ENCODE peak calls at places on chromosome 14, in five cellular contexts. D, A, H, I and Q are unnamed samples.

GRCh38 chr14:59159169-59159568 is 29.3 kb upstream of the DAAM1 start:
- DNase-seq in A (no peak), I (no peak), H (no peak), D (no peak), Q (no peak)

GRCh38 chr14:29030970-29031369 is 264.4 kb downstream of the FOXG1 start:
- DNase-seq in I (no peak), A (no peak), D (no peak), H (no peak), Q (no peak)

GRCh38 chr14:99079061-99079727 is 192.8 kb downstream of the BCL11B start:
- DNase-seq in D (no peak), A (no peak), H (no peak), I (no peak), Q (no peak)

GRCh38 chr14:105430042-105430441 is 10.4 kb downstream of the MTA1 start:
- DNase-seq in I (no peak), H (no peak), A (no peak), D (no peak), Q (no peak)

GRCh38 chr14:20613094-20614037 is 22.2 kb upstream of the RNASE12 start:
- DNase-seq in H (peak), I (peak), D (peak), A (peak), Q (peak)

GRCh38 chr14:96243785-96244184 is 12.2 kb upstream of the BDKRB1 start:
- DNase-seq in A (no peak), D (no peak), H (no peak), I (no peak), Q (peak)

GRCh38 chr14:65879218-65880009 is 466.9 kb downstream of the FUT8 start:
- DNase-seq in H (no peak), I (no peak), A (no peak), D (peak), Q (no peak)

GRCh38 chr14:77004711-77005460 is 23.6 kb downstream of the IRF2BPL start:
- DNase-seq in A (no peak), H (no peak), I (no peak), D (peak), Q (no peak)

GRCh38 chr14:101584049-101584859 is 23.0 kb downstream of the DIO3 start:
- DNase-seq in D (no peak), I (peak), H (peak), A (no peak), Q (no peak)

GRCh38 chr14:21978184-21978998 is 304.8 kb upstream of the OR4E1 start:
- DNase-seq in I (peak), D (peak), H (no peak), A (no peak), Q (no peak)

GRCh38 chr14:72619881-72620280 is 274.0 kb downstream of the DPF3 start:
- DNase-seq in D (no peak), I (no peak), A (no peak), H (no peak), Q (no peak)

GRCh38 chr14:60756847-60757246 is 22.3 kb downstream of the MNAT1 start:
- DNase-seq in I (no peak), D (no peak), H (no peak), A (no peak), Q (no peak)

GRCh38 chr14:52268191-52269061 is 928 bp downstream of the PTGDR start:
- DNase-seq in H (no peak), D (peak), I (peak), A (no peak), Q (no peak)

GRCh38 chr14:74531467-74531866 is 37.9 kb downstream of the ISCA2 start:
- DNase-seq in I (no peak), H (no peak), A (no peak), D (peak), Q (no peak)

GRCh38 chr14:58238252-58239247 is 6.1 kb upstream of the PSMA3 start:
- DNase-seq in A (peak), I (no peak), D (peak), H (no peak), Q (no peak)

GRCh38 chr14:65803886-65804285 is 391.4 kb downstream of the FUT8 start:
- DNase-seq in H (no peak), A (no peak), D (no peak), I (no peak), Q (no peak)

GRCh38 chr14:67599698-67600561 is at the start of gene PIGH:
- DNase-seq in H (peak), A (peak), I (peak), D (peak), Q (peak)
- TF ChIP-seq CTCF in H (peak), A (peak), I (peak), D (peak), Q (peak)

DNA sequence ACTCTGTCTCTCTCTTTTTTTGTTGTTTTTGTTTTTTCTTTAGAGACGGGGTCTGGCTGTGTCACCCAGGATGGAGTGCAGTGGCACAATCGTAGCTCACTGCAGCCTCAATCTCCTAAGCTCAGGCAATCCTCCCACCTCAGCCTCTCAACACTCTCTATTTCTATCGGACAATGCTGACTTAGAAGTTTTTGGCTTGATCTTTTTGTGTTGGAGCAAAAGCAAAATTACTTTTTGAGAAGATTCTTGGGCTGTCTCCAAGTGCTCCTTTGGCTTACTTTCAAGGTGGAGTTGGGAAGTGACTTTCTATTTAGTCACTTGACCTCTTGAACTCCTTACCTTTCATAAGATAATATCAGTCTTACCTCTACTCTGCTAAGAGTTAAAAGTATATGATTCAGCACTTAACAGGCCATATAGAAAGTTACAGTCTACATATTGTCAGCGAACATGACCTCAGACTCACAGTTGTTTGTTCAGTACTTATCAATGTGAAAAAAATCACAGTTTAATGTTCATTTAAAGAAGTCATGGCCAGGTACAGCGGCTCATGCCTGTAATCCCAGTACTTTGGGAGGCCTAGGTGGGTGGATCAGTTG is 15.4 kb upstream of the MIA2 start:
- DNase-seq in H (no peak), D (peak), I (no peak), A (no peak), Q (no peak)
- H3K27ac ChIP-seq in H (no peak), D (peak), I (no peak), A (no peak), Q (no peak)

DNA sequence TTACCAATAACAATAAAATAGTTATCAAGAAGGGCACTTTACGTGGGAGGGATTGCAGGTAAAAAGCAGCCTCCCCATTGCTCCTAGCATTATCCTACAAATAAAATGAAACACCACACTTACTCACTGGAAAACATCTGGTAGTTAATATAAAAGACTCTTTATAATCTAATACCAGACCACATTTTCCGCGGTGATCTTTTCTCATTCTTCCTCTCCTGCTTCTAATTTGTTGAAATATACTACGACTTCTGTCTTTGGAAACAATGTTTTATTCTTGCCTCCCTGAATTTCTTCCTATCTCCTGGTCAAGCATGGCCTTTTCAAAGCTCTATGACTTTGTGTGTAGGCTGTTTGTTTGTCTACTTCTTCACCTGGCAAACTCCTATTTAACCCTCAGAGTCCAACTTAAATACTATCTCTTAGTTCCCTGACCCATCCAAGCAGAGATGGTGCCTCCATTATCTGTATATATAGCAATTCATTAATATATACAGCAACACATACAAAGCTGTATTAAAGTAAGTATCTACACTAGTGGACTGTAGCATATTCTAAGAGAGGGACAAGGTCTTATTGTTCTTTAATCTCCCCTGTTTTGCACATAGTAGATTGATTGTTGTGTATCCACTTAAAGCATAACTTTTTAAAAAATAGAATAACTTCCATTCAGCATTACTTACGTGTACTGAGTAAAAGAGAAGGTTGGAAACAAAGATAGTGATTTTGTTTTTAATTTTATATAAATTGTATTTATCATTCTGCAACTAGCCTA is 228.3 kb downstream of the CEP128 start:
- DNase-seq in D (peak), A (no peak), I (no peak), H (no peak), Q (no peak)
- H3K4me3 ChIP-seq in D (no peak), A (no peak), I (no peak), H (no peak), Q (no peak)

DNA sequence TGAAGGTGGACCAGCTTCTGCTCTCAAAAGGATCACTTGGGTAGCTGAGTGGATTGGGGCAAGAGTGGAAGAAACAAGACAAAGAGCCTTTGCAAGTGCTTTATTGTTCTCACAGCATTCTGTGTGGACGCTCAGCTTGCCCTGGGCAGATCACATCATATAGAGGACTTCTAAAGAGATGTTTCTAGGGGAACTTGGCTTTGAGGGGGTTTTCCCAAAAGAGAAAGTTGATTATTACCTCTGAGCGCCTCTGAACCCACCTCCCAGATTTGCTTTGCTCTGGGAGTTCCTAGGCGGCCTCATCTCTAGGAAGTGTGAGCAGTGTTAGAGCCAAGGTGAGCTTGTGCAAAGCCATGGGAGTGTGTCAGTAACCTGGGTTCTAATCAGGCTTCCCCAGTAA is 81.7 kb downstream of the RIN3 start:
- DNase-seq in A (no peak), H (no peak), D (no peak), I (no peak), Q (no peak)
- TF ChIP-seq CTCF in A (no peak), H (no peak), D (no peak), I (no peak), Q (no peak)

DNA sequence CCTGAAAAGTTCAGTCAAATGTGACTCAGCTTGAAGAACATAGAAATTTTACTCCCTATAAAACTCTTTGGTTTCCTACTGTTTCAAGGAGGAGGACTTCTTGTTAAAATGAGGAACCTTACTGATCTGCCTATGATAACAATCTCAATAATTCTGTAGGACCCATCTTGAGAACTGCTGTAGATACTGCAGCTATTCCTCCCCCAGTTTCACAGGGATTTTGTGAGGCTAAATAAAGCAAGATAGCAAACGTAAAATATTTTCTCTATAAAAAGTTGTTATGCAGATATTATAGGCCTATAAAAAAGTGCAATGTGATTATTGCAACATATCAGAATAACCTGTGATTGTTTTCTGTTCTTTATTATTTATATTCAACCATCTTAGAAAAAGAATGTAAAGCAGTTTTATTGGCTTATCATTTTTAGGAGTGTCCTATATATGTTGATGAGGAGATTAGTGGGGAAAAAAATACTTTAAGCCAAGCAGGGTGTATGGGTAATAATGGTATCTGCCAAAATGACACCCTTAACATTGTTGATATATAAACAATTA is 12.1 kb downstream of the CLEC14A start:
- DNase-seq in A (no peak), H (no peak), I (no peak), D (no peak), Q (no peak)
- H3K27ac ChIP-seq in A (no peak), H (no peak), I (no peak), D (no peak), Q (no peak)

GRCh38 chr14:100321473-100322137 is 1.5 kb upstream of the SLC25A47 start:
- DNase-seq in I (no peak), D (no peak), A (no peak), H (no peak), Q (no peak)
- H3K4me3 ChIP-seq in I (no peak), D (no peak), A (no peak), H (no peak), Q (no peak)

GRCh38 chr14:35985504-35986218 is 159.5 kb downstream of the BRMS1L start:
- DNase-seq in I (no peak), H (no peak), D (no peak), A (no peak), Q (no peak)
- TF ChIP-seq CTCF in I (no peak), H (no peak), D (no peak), A (no peak), Q (peak)